ENCODE peak calls at places on chromosomes 6 and 20, in ten cellular contexts. Z, G, N, Y, W, C, L, V, X and B are unnamed samples.

GRCh38 chr6:170127151-170127550 is 163.7 kb downstream of the DLL1 start:
- DNase-seq in Y (no peak), N (no peak), X (no peak), V (no peak), Z (peak), C (no peak), W (peak), G (peak), L (no peak), B (no peak)

GRCh38 chr6:119476554-119476953 is 127.0 kb upstream of the MAN1A1 start:
- DNase-seq in N (no peak), W (no peak), C (no peak), L (no peak), Y (no peak), G (no peak), V (no peak), X (no peak), Z (no peak), B (no peak)

GRCh38 chr6:108875161-108875555 is 26.9 kb downstream of the ARMC2 start:
- DNase-seq in L (no peak), X (no peak), V (no peak), Y (no peak), C (no peak), N (no peak), W (no peak), G (no peak), Z (no peak), B (no peak)

GRCh38 chr6:2896741-2897140 is 6.4 kb downstream of the SERPINB9 start:
- DNase-seq in Y (no peak), Z (no peak), G (no peak), V (no peak), L (no peak), C (no peak), W (no peak), X (no peak), N (no peak), B (no peak)

GRCh38 chr6:21598662-21599061 is 5.1 kb downstream of the SOX4 start:
- DNase-seq in L (no peak), Y (no peak), G (no peak), C (no peak), V (no peak), W (no peak), X (peak), N (no peak), Z (no peak), B (no peak)

GRCh38 chr20:3687655-3688054 is 5.8 kb upstream of the ADAM33 start:
- DNase-seq in N (no peak), V (peak), L (no peak), G (no peak), Z (no peak), X (peak), C (peak), W (no peak), Y (no peak), B (no peak)

GRCh38 chr6:143940011-143940597 is 68.0 kb downstream of the PLAGL1 start:
- DNase-seq in L (no peak), W (peak), Z (no peak), Y (peak), G (peak), C (peak), N (no peak), X (peak), V (peak), B (peak)

GRCh38 chr20:24785141-24785924 is 163.7 kb upstream of the CST7 start:
- DNase-seq in V (no peak), W (no peak), Y (no peak), C (no peak), L (no peak), X (peak), Z (no peak), N (no peak), G (no peak), B (no peak)

GRCh38 chr6:127854009-127854408 is 46.8 kb downstream of the THEMIS start:
- DNase-seq in G (no peak), V (no peak), L (no peak), Y (no peak), C (no peak), W (no peak), X (no peak), N (no peak), Z (no peak), B (no peak)

GRCh38 chr6:6220718-6221117 is 99.7 kb downstream of the F13A1 start:
- DNase-seq in Z (no peak), X (peak), L (no peak), G (no peak), W (no peak), N (no peak), C (no peak), Y (no peak), V (no peak), B (no peak)

GRCh38 chr6:157269261-157269794 is 54.0 kb downstream of the TMEM242 start:
- DNase-seq in Y (no peak), N (no peak), W (peak), C (no peak), G (peak), X (peak), Z (peak), V (no peak), L (peak), B (no peak)

GRCh38 chr6:129577691-129578090 is 132.3 kb downstream of the ARHGAP18 start:
- DNase-seq in X (no peak), Z (no peak), L (no peak), G (no peak), W (no peak), V (no peak), N (no peak), Y (no peak), C (no peak), B (no peak)

GRCh38 chr6:30325150-30325872 is 1.4 kb upstream of the TRIM39 start:
- DNase-seq in V (no peak), X (peak), Y (no peak), N (no peak), C (peak), Z (no peak), W (peak), G (peak), L (peak), B (peak)

GRCh38 chr6:114862809-114863208 is 520.0 kb upstream of the HS3ST5 start:
- DNase-seq in N (no peak), G (no peak), C (peak), X (no peak), V (no peak), Z (no peak), L (no peak), Y (no peak), W (no peak), B (no peak)

GRCh38 chr6:114862064-114862463 is 519.2 kb upstream of the HS3ST5 start:
- DNase-seq in V (no peak), W (no peak), Y (no peak), X (no peak), L (no peak), G (no peak), C (no peak), Z (no peak), N (no peak), B (no peak)

DNA sequence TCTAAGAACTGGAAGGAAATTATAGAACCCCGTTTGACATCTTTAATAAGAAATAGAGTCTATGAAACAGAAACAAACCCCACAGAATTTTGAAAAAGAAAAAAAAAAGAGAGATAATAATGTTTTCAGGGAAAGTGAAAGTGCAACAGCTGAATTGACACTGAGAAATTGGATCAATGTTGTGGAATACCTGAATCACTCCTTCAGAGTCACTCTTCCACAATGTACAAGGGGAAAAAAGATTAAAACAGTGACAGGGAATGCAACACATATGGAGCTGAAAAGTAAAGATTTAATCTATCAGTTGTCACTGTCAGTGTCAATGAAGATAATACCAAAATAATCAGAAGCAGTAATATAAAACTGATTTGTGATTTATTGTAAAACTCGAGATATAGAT is 520.8 kb upstream of the HS3ST5 start:
- DNase-seq in N (no peak), V (no peak), Z (no peak), Y (no peak), G (no peak), C (no peak), X (no peak), L (no peak), W (no peak), B (no peak)
- H3K27ac ChIP-seq in N (no peak), V (no peak), Z (no peak), Y (no peak), G (no peak), C (no peak), X (no peak), L (no peak), W (no peak), B (no peak)

GRCh38 chr6:34129753-34130152 is 16.1 kb downstream of the GRM4 start:
- DNase-seq in Y (no peak), X (no peak), N (no peak), G (no peak), Z (no peak), L (no peak), C (no peak), V (no peak), W (no peak), B (no peak)

GRCh38 chr6:34132486-34133185 is 13.3 kb downstream of the GRM4 start:
- DNase-seq in Y (no peak), G (no peak), L (no peak), N (no peak), W (peak), Z (no peak), V (no peak), X (peak), C (peak), B (peak)

GRCh38 chr6:34130870-34131269 is 15.0 kb downstream of the GRM4 start:
- DNase-seq in N (no peak), Z (no peak), V (no peak), C (no peak), X (peak), L (no peak), W (no peak), G (no peak), Y (no peak), B (no peak)

GRCh38 chr6:34131326-34132081 is 14.4 kb downstream of the GRM4 start:
- DNase-seq in X (no peak), Y (no peak), V (no peak), C (no peak), Z (no peak), N (no peak), L (no peak), W (no peak), G (no peak), B (no peak)

GRCh38 chr6:34132082-34132357 is 13.9 kb downstream of the GRM4 start:
- DNase-seq in C (no peak), V (no peak), W (no peak), N (no peak), G (no peak), Y (no peak), L (no peak), Z (no peak), X (no peak), B (no peak)
- H3K27ac ChIP-seq in C (no peak), V (no peak), W (no peak), N (no peak), G (no peak), Y (no peak), L (no peak), Z (no peak), X (no peak), B (no peak)

GRCh38 chr20:63024573-63025392 is 18.0 kb upstream of the BHLHE23 start:
- DNase-seq in N (no peak), C (no peak), Z (peak), X (no peak), G (no peak), V (no peak), Y (no peak), L (no peak), W (no peak), B (no peak)
- H3K27ac ChIP-seq in N (no peak), C (no peak), Z (no peak), X (no peak), G (no peak), V (no peak), Y (no peak), L (no peak), W (no peak), B (peak)

DNA sequence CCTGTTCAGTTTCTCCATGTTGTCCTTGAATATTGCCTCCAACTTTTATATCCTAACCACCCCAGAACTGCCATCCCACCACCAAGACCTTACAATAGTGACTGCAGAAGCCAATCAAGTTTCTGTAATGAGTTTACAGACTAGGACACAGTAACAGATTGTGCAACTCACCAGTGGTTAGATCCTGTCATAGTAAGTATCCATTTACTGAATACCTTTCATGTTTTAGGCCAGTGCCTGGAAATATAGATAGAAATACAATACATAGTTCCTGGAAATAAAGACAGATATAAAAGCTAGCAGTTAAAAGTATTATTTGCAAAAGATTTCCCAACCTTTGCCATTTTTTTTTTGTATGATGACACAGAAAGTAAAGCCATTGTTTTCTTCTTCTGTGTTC is 471.8 kb upstream of the BTBD3 start:
- DNase-seq in C (no peak), N (no peak), X (peak), Z (no peak), W (no peak), Y (no peak), L (no peak), V (no peak), G (no peak), B (no peak)
- H3K27ac ChIP-seq in C (no peak), N (no peak), X (no peak), Z (no peak), W (no peak), Y (no peak), L (peak), V (no peak), G (no peak), B (no peak)

GRCh38 chr20:17538517-17539170 is 7.5 kb upstream of the BFSP1 start:
- DNase-seq in Y (no peak), N (no peak), L (no peak), G (no peak), W (no peak), C (no peak), V (no peak), Z (no peak), X (peak), B (no peak)
- H3K27ac ChIP-seq in Y (no peak), N (no peak), L (no peak), G (no peak), W (no peak), C (no peak), V (peak), Z (no peak), X (no peak), B (no peak)

GRCh38 chr6:112282217-112282616 is 27.9 kb upstream of the LAMA4 start:
- DNase-seq in X (peak), Z (no peak), V (no peak), N (no peak), Y (no peak), G (no peak), C (peak), L (peak), W (peak), B (no peak)
- H3K27ac ChIP-seq in X (peak), Z (no peak), V (no peak), N (no peak), Y (no peak), G (peak), C (no peak), L (peak), W (peak), B (no peak)

DNA sequence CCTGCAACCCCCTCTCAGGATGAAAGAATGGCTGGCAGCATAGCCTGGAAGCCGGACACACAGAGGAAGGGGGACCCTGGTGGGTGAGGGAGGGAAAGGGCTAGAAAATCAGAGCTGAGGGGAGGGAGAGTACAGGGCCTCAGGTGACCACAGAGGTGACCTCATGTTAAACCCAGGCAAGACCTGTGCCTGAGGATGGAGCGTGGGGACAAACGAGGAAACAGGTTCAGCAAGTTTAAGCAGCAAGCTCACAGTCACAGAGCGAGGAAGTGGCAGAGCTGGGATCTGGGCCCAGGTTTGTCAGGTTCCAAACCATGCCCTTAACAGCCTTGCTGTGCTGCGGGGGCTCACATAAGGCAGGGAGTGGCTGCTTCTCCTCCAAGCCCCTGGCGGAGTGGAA is 4.0 kb upstream of the BPI start:
- DNase-seq in W (no peak), Y (no peak), V (no peak), Z (no peak), C (no peak), G (peak), L (no peak), X (no peak), N (no peak), B (no peak)
- H3K27ac ChIP-seq in W (peak), Y (peak), V (no peak), Z (no peak), C (no peak), G (peak), L (no peak), X (no peak), N (no peak), B (no peak)

GRCh38 chr6:14095444-14095843 is 22.1 kb upstream of the CD83 start:
- DNase-seq in Y (no peak), G (no peak), W (no peak), C (no peak), Z (no peak), V (no peak), X (no peak), N (no peak), L (no peak), B (no peak)
- H3K27ac ChIP-seq in Y (no peak), G (no peak), W (no peak), C (no peak), Z (peak), V (no peak), X (no peak), N (no peak), L (no peak), B (no peak)

DNA sequence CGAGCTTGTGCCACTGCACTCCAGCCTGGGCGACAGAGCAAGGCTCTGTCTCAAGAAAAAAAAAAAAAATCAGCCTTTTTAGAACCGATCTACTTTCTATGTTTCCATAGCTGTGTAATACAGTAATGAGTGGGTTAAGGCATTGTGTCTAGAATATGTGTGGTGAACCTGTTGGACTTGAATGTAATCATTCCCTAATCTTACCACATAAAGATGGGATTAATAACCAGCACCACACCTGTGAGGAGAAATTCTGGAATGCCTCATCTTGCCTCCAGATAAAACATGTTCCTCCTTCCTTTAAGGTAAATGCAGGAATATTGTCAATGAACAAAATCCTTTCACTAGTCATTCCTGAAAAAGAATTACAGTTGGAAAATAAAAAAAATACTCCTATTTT is 43.7 kb downstream of the MAPK14 start:
- DNase-seq in Y (no peak), L (no peak), N (no peak), V (no peak), G (no peak), Z (no peak), C (no peak), W (no peak), X (no peak), B (no peak)
- H3K27ac ChIP-seq in Y (no peak), L (peak), N (no peak), V (no peak), G (no peak), Z (no peak), C (no peak), W (no peak), X (no peak), B (no peak)

GRCh38 chr6:166620478-166621113 is 6.5 kb downstream of the RPS6KA2 start:
- DNase-seq in L (no peak), N (no peak), W (no peak), X (peak), Y (no peak), V (no peak), Z (no peak), G (no peak), C (no peak), B (no peak)

GRCh38 chr6:166619912-166620311 is 7.1 kb downstream of the RPS6KA2 start:
- DNase-seq in Y (no peak), C (peak), W (peak), V (no peak), L (peak), X (peak), Z (peak), N (no peak), G (peak), B (no peak)

GRCh38 chr6:166618251-166618650 is 8.8 kb downstream of the RPS6KA2 start:
- DNase-seq in V (no peak), C (no peak), N (no peak), W (no peak), L (no peak), G (no peak), X (no peak), Y (no peak), Z (no peak), B (no peak)

GRCh38 chr6:166617359-166617758 is 9.7 kb downstream of the RPS6KA2 start:
- DNase-seq in X (no peak), L (no peak), N (no peak), W (no peak), V (no peak), Z (no peak), C (no peak), Y (no peak), G (no peak), B (no peak)

GRCh38 chr6:166618866-166619761 is 7.9 kb downstream of the RPS6KA2 start:
- DNase-seq in N (no peak), W (no peak), X (peak), Y (no peak), C (no peak), Z (no peak), G (no peak), L (no peak), V (no peak), B (no peak)
- H3K27ac ChIP-seq in N (no peak), W (peak), X (peak), Y (no peak), C (peak), Z (no peak), G (peak), L (peak), V (no peak), B (no peak)